ENCODE peak calls at places on chromosomes 2 and 18, in seven cellular contexts. J is ovary, B is mesendoderm, I is Caco-2, S is neural progenitor cell, L is GM06990, N is PC-9. T is an unnamed sample.

GRCh38 chr2:9380702-9381628 is 42.4 kb downstream of the ITGB1BP1 start:
- DNase-seq in J (no peak), B (no peak), I (no peak), S (no peak), L (no peak), N (peak; percentile 94), T (no peak)

GRCh38 chr18:71784777-71785176 is 759.4 kb downstream of the CBLN2 start:
- DNase-seq in J (no peak), B (peak; percentile 25), I (no peak), S (no peak), L (no peak), N (no peak), T (peak; percentile 5)

GRCh38 chr2:16665746-16666452 is at the start of gene CYRIA:
- DNase-seq in J (peak; percentile 70), B (peak; percentile 30), I (peak; percentile 45), S (peak; percentile 87), L (peak; percentile 55), N (peak; percentile 29), T (no peak)

GRCh38 chr2:12684471-12684936 is 32.2 kb upstream of the TRIB2 start:
- DNase-seq in J (no peak), B (no peak), I (no peak), S (no peak), L (no peak), N (peak; percentile 83), T (no peak)

GRCh38 chr2:26970928-26971627 is 641 bp downstream of the MAPRE3 start:
- DNase-seq in J (peak; percentile 47), B (peak; percentile 57), I (no peak), S (peak; percentile 65), L (no peak), N (no peak), T (no peak)

GRCh38 chr2:180776924-180777323 is 203.5 kb upstream of the UBE2E3 start:
- DNase-seq in J (no peak), B (no peak), I (no peak), S (no peak), L (no peak), N (no peak), T (peak; percentile 86)

GRCh38 chr2:53960476-53960875 is 10.3 kb downstream of the PSME4 start:
- DNase-seq in J (no peak), B (no peak), I (no peak), S (no peak), L (no peak), N (no peak), T (no peak)

GRCh38 chr18:61546598-61546997 is 213.4 kb downstream of the CDH20 start:
- DNase-seq in J (no peak), B (no peak), I (no peak), S (no peak), L (no peak), N (no peak), T (no peak)

GRCh38 chr2:109376115-109376514 is 237.7 kb downstream of the SEPTIN10 start:
- DNase-seq in J (no peak), B (no peak), I (no peak), S (no peak), L (no peak), N (peak; percentile 40), T (no peak)

GRCh38 chr2:71000780-71001591 is 6.3 kb upstream of the TEX261 start:
- DNase-seq in J (peak; percentile 75), B (peak; percentile 73), I (peak; percentile 54), S (peak; percentile 72), L (peak; percentile 65), N (no peak), T (peak; percentile 2)

GRCh38 chr2:133532919-133533318 is 35.3 kb downstream of the NCKAP5 start:
- DNase-seq in J (no peak), B (no peak), I (no peak), S (no peak), L (no peak), N (no peak), T (no peak)

GRCh38 chr18:7658701-7659100 is 91.6 kb downstream of the PTPRM start:
- DNase-seq in J (no peak), B (peak; percentile 61), I (no peak), S (no peak), L (no peak), N (no peak), T (no peak)

GRCh38 chr2:225761396-225761795 is 361.9 kb downstream of the NYAP2 start:
- DNase-seq in J (no peak), B (no peak), I (no peak), S (no peak), L (no peak), N (no peak), T (no peak)

GRCh38 chr18:8709248-8710059 is 4.1 kb downstream of the MTCL1 start:
- DNase-seq in J (no peak), B (no peak), I (no peak), S (no peak), L (no peak), N (no peak), T (no peak)

GRCh38 chr2:169963786-169964185 is 136.5 kb downstream of the UBR3 start:
- DNase-seq in J (no peak), B (no peak), I (no peak), S (no peak), L (no peak), N (no peak), T (no peak)

GRCh38 chr2:241545113-241545512 is 13.4 kb upstream of the BOK start:
- DNase-seq in J (no peak), B (no peak), I (no peak), S (no peak), L (no peak), N (no peak), T (no peak)

GRCh38 chr2:200631287-200631686 is 45.5 kb downstream of the AOX1 start:
- DNase-seq in J (no peak), B (no peak), I (no peak), S (no peak), L (no peak), N (no peak), T (peak; percentile 92)

GRCh38 chr2:226211439-226211838 is 588.2 kb downstream of the IRS1 start:
- DNase-seq in J (no peak), B (no peak), I (no peak), S (no peak), L (no peak), N (no peak), T (no peak)

GRCh38 chr2:188623995-188624643 is 332.4 kb downstream of the GULP1 start:
- DNase-seq in J (no peak), B (peak; percentile 80), I (no peak), S (no peak), L (no peak), N (no peak), T (no peak)

GRCh38 chr18:42813570-42813969 is 301.9 kb downstream of the RIT2 start:
- DNase-seq in J (no peak), B (no peak), I (no peak), S (no peak), L (no peak), N (no peak), T (no peak)

GRCh38 chr2:132678498-132678897 is 8.5 kb upstream of the LYPD1 start:
- DNase-seq in J (no peak), B (no peak), I (no peak), S (no peak), L (no peak), N (no peak), T (no peak)

GRCh38 chr2:126372406-126372805 is 283.6 kb upstream of the GYPC start:
- DNase-seq in J (no peak), B (no peak), I (no peak), S (no peak), L (no peak), N (peak; percentile 9), T (no peak)

GRCh38 chr2:112024896-112025491 is 30.1 kb upstream of the TMEM87B start:
- DNase-seq in J (no peak), B (no peak), I (no peak), S (no peak), L (no peak), N (no peak), T (no peak)

DNA sequence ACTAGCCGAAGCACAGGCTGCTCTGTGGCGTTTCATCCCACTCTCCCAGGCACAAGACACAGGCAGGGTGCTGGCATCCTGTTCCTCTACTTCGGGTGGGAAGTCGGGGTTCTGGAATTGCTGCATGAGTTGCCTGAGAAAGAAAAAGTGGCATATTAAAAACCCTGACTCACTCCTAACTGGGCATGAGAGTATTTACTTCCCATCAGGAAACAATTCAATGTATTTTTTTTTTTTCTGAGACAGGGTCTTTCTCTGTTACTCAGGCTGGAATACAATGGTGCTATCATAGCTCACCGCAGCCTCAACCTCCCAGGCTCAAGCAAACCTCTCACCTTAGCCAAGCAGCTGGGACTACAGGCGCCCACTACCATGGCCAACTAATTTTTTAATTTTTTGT is 7.4 kb downstream of the ODC1 start:
- DNase-seq in J (no peak), B (no peak), I (no peak), S (no peak), L (no peak), N (no peak), T (no peak)
- H3K36me3 ChIP-seq in J (no peaks in the 10 kb centered on the region), B (peaks cover 11% of the 10 kb centered on the region), I (peaks cover 16% of the 10 kb centered on the region), S (peaks cover 29% of the 10 kb centered on the region), L (peaks cover 31% of the 10 kb centered on the region), N (peaks cover 36% of the 10 kb centered on the region), T (peaks cover 69% of the 10 kb centered on the region)

GRCh38 chr2:65092791-65093190 is 36.6 kb downstream of the CEP68 start:
- DNase-seq in J (no peak), B (peak; percentile 65), I (no peak), S (no peak), L (no peak), N (no peak), T (no peak)
- H3K36me3 ChIP-seq in J (no peaks in the 10 kb centered on the region), B (peaks cover 1% of the 10 kb centered on the region), I (no peaks in the 10 kb centered on the region), S (peaks cover 9% of the 10 kb centered on the region), L (peaks cover 21% of the 10 kb centered on the region), N (peaks cover 44% of the 10 kb centered on the region), T (peaks cover 67% of the 10 kb centered on the region)

GRCh38 chr2:121567957-121568409 is 37.3 kb downstream of the RNU4ATAC start:
- DNase-seq in J (no peak), B (no peak), I (no peak), S (no peak), L (no peak), N (no peak), T (no peak)

GRCh38 chr2:121565389-121566250 is 34.9 kb downstream of the RNU4ATAC start:
- DNase-seq in J (no peak), B (no peak), I (no peak), S (no peak), L (no peak), N (no peak), T (no peak)

GRCh38 chr2:121570665-121571055 is 40.0 kb downstream of the RNU4ATAC start:
- DNase-seq in J (no peak), B (no peak), I (no peak), S (no peak), L (no peak), N (no peak), T (no peak)

GRCh38 chr2:121567452-121567851 is 36.8 kb downstream of the RNU4ATAC start:
- DNase-seq in J (no peak), B (no peak), I (no peak), S (no peak), L (no peak), N (no peak), T (no peak)

GRCh38 chr2:121570036-121570664 is 39.5 kb downstream of the RNU4ATAC start:
- DNase-seq in J (no peak), B (no peak), I (no peak), S (no peak), L (no peak), N (no peak), T (no peak)
- H3K36me3 ChIP-seq in J (no peaks in the 10 kb centered on the region), B (no peaks in the 10 kb centered on the region), I (no peaks in the 10 kb centered on the region), S (no peaks in the 10 kb centered on the region), L (no peaks in the 10 kb centered on the region), N (no peaks in the 10 kb centered on the region), T (no peaks in the 10 kb centered on the region)

DNA sequence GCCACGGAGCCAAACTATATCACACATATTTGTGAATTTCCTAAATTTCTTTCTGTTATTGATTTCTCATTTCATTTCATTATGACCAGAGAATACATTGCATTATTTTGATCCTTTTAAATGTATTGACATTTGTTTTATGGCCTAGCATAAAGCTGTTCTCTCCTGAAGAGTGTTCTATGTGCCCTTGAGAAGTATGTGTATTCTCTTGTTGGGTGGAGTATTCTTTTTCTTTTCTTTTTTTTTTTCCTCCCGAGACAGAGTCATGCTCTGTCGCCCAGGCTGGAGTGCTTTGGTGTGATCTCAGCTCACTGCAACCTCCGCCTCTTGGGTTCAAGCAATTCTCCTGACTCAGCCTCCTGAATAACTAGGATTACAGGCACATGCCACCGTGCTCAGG is 5.2 kb downstream of the HAUS1 start:
- DNase-seq in J (no peak), B (no peak), I (no peak), S (no peak), L (no peak), N (no peak), T (no peak)
- H3K36me3 ChIP-seq in J (no peaks in the 10 kb centered on the region), B (no peaks in the 10 kb centered on the region), I (no peaks in the 10 kb centered on the region), S (peaks cover 5% of the 10 kb centered on the region), L (no peaks in the 10 kb centered on the region), N (no peaks in the 10 kb centered on the region), T (peaks cover 55% of the 10 kb centered on the region)